ENCODE peak calls at places on chromosomes 16 and 17, in four cellular contexts. I is GM23338, V is lower leg skin, T is COR-L47. D is an unnamed sample.

GRCh38 chr17:74987418-74987908 is at the start of gene CDR2L:
- DNase-seq in I (peak), V (peak), T (peak), D (peak)

GRCh38 chr17:27944546-27945332 is 51.6 kb upstream of the LYRM9 start:
- DNase-seq in I (peak), V (no peak), T (peak), D (no peak)

GRCh38 chr17:77107506-77108433 is 33.0 kb upstream of the SEC14L1 start:
- DNase-seq in I (no peak), V (no peak), T (no peak), D (no peak)

GRCh38 chr16:80683646-80684045 is 120.8 kb downstream of the CDYL2 start:
- DNase-seq in I (no peak), V (no peak), T (no peak), D (no peak)

GRCh38 chr16:57255686-57256415 is 10.8 kb downstream of the ARL2BP start:
- DNase-seq in I (no peak), V (no peak), T (no peak), D (peak)

GRCh38 chr16:84650062-84650991 is 2.0 kb downstream of the KLHL36 start:
- DNase-seq in I (no peak), V (no peak), T (no peak), D (no peak)

GRCh38 chr17:79664925-79665738 is 54.3 kb upstream of the RBFOX3 start:
- DNase-seq in I (peak), V (peak), T (no peak), D (peak)

GRCh38 chr16:84513111-84514065 is 8.9 kb upstream of the MEAK7 start:
- DNase-seq in I (no peak), V (no peak), T (no peak), D (no peak)

GRCh38 chr17:66982011-66982508 is 17.6 kb downstream of the CACNG4 start:
- DNase-seq in I (no peak), V (no peak), T (no peak), D (no peak)

GRCh38 chr17:31598388-31598760 is 206.9 kb downstream of the RAB11FIP4 start:
- DNase-seq in I (no peak), V (no peak), T (no peak), D (no peak)

GRCh38 chr17:73064084-73064938 is 28.2 kb downstream of the SLC39A11 start:
- DNase-seq in I (no peak), V (no peak), T (no peak), D (no peak)

GRCh38 chr17:82948081-82948511 is 108.3 kb upstream of the ZNF750 start:
- DNase-seq in I (no peak), V (no peak), T (no peak), D (peak)

GRCh38 chr17:42845918-42846593 is 1.7 kb downstream of the AOC2 start:
- DNase-seq in I (no peak), V (no peak), T (no peak), D (no peak)

GRCh38 chr17:15981208-15981607 is 18.3 kb downstream of the ZSWIM7 start:
- DNase-seq in I (no peak), V (no peak), T (no peak), D (no peak)

GRCh38 chr17:6570731-6571465 is 14.5 kb upstream of the PITPNM3 start:
- DNase-seq in I (no peak), V (no peak), T (no peak), D (no peak)

GRCh38 chr17:14307560-14308024 is 6.7 kb downstream of the HS3ST3B1 start:
- DNase-seq in I (no peak), V (no peak), T (no peak), D (no peak)

GRCh38 chr16:1945559-1946391 is 2.8 kb upstream of the MSRB1 start:
- DNase-seq in I (no peak), V (no peak), T (no peak), D (no peak)

GRCh38 chr16:70730944-70731343 is 45.1 kb upstream of the MTSS2 start:
- DNase-seq in I (no peak), V (no peak), T (no peak), D (no peak)

GRCh38 chr17:19706791-19707727 is 9.3 kb downstream of the SLC47A2 start:
- DNase-seq in I (no peak), V (no peak), T (no peak), D (no peak)

GRCh38 chr17:82901356-82901755 is 61.5 kb upstream of the ZNF750 start:
- DNase-seq in I (no peak), V (no peak), T (no peak), D (no peak)

GRCh38 chr16:21710938-21711337 is 47.2 kb downstream of the OTOA start:
- DNase-seq in I (no peak), V (no peak), T (no peak), D (no peak)

GRCh38 chr17:78357687-78358537 is 2.0 kb downstream of the SOCS3 start:
- DNase-seq in I (peak), V (no peak), T (no peak), D (no peak)

GRCh38 chr16:51392651-51393187 is 241.6 kb upstream of the SALL1 start:
- DNase-seq in I (peak), V (peak), T (no peak), D (no peak)